ENCODE peak calls at places on chromosomes 11 and 22, in seven cellular contexts. A, E, U, B, D, Y and T are unnamed samples.

GRCh38 chr11:3134218-3134621 is 30.9 kb downstream of the OSBPL5 start:
- DNase-seq in A (no peak), E (no peak), U (no peak), B (no peak), D (no peak), Y (no peak), T (no peak)

GRCh38 chr11:1179641-1180040 is 21.9 kb downstream of the MUC5AC start:
- DNase-seq in A (no peak), E (no peak), U (no peak), B (no peak), D (no peak), Y (no peak), T (no peak)

GRCh38 chr11:134069996-134070845 is 1.3 kb downstream of the JAM3 start:
- DNase-seq in A (no peak), E (peak; percentile 49), U (no peak), B (peak; percentile 49), D (no peak), Y (no peak), T (no peak)

GRCh38 chr11:22415481-22415880 is 77.3 kb downstream of the SLC17A6 start:
- DNase-seq in A (no peak), E (no peak), U (no peak), B (no peak), D (no peak), Y (no peak), T (no peak)

GRCh38 chr11:14414470-14415461 is 55.8 kb upstream of the RRAS2 start:
- DNase-seq in A (peak; percentile 72), E (no peak), U (no peak), B (no peak), D (no peak), Y (no peak), T (no peak)

GRCh38 chr11:14149683-14150082 is 187.2 kb downstream of the SPON1 start:
- DNase-seq in A (no peak), E (no peak), U (no peak), B (no peak), D (no peak), Y (no peak), T (no peak)

GRCh38 chr11:127098684-127099083 is 98.1 kb upstream of the KIRREL3 start:
- DNase-seq in A (no peak), E (no peak), U (no peak), B (peak; percentile 70), D (no peak), Y (no peak), T (no peak)

GRCh38 chr11:45834298-45834756 is 12.9 kb upstream of the CRY2 start:
- DNase-seq in A (no peak), E (no peak), U (no peak), B (no peak), D (no peak), Y (no peak), T (no peak)

GRCh38 chr11:17831228-17831627 is 96.6 kb downstream of the KCNC1 start:
- DNase-seq in A (no peak), E (no peak), U (no peak), B (no peak), D (no peak), Y (no peak), T (no peak)

GRCh38 chr11:35376613-35377012 is 42.7 kb downstream of the SLC1A2 start:
- DNase-seq in A (no peak), E (no peak), U (no peak), B (no peak), D (no peak), Y (no peak), T (peak; percentile 23)

GRCh38 chr11:130074736-130075135 is 5.0 kb downstream of the APLP2 start:
- DNase-seq in A (no peak), E (no peak), U (no peak), B (no peak), D (no peak), Y (no peak), T (no peak)

GRCh38 chr11:6319879-6320410 is 356 bp downstream of the CAVIN3 start:
- DNase-seq in A (no peak), E (peak; percentile 16), U (peak; percentile 86), B (peak; percentile 74), D (no peak), Y (peak; percentile 92), T (peak; percentile 95)

GRCh38 chr22:37454857-37455686 is 27.8 kb upstream of the ELFN2 start:
- DNase-seq in A (no peak), E (no peak), U (no peak), B (peak; percentile 74), D (no peak), Y (peak; percentile 87), T (peak; percentile 80)

GRCh38 chr11:76077575-76078150 is 128.6 kb downstream of the WNT11 start:
- DNase-seq in A (no peak), E (no peak), U (no peak), B (no peak), D (no peak), Y (peak; percentile 23), T (no peak)

GRCh38 chr22:25028841-25029141 is 76.3 kb downstream of the KIAA1671 start:
- DNase-seq in A (no peak), E (no peak), U (no peak), B (no peak), D (no peak), Y (no peak), T (no peak)
- TF ChIP-seq CTCF in A (no peak), E (no peak), U (peak; percentile 3), B (no peak), D (no peak), Y (no peak), T (no peak)

DNA sequence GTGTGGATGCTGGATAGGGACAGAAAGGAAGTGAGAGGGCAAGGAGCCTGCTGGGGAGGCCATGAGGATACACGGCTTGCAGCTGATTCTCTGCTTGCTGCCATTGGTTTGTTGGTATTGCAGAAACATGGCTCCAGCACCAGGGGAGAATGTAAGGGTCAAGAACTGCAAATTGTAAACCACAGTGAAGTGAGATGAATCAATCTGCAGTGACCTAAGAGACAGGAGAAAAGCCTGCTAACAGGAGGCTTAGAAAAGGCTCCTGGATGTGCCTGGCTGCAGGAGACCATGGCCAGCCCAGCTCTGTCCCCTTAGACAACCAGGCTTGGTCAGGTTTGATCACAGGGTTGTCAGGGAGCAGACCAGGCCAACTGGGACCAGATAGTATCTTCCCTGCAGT is 233.7 kb upstream of the CADM1 start:
- DNase-seq in A (no peak), E (no peak), U (no peak), B (no peak), D (no peak), Y (no peak), T (no peak)
- TF ChIP-seq CTCF in A (no peak), E (no peak), U (no peak), B (no peak), D (no peak), Y (no peak), T (no peak)

GRCh38 chr11:72740060-72740424 is 12.2 kb downstream of the ARAP1 start:
- DNase-seq in A (no peak), E (no peak), U (no peak), B (no peak), D (no peak), Y (no peak), T (no peak)

GRCh38 chr11:72742522-72743320 is 9.5 kb downstream of the ARAP1 start:
- DNase-seq in A (no peak), E (no peak), U (no peak), B (no peak), D (no peak), Y (no peak), T (no peak)

GRCh38 chr11:72741849-72742521 is 10.2 kb downstream of the ARAP1 start:
- DNase-seq in A (no peak), E (no peak), U (no peak), B (no peak), D (no peak), Y (no peak), T (no peak)

GRCh38 chr11:72740562-72741428 is 11.4 kb downstream of the ARAP1 start:
- DNase-seq in A (no peak), E (no peak), U (no peak), B (no peak), D (no peak), Y (no peak), T (no peak)

GRCh38 chr11:72741429-72741833 is 10.8 kb downstream of the ARAP1 start:
- DNase-seq in A (no peak), E (no peak), U (no peak), B (no peak), D (no peak), Y (no peak), T (no peak)
- TF ChIP-seq CTCF in A (no peak), E (no peak), U (no peak), B (no peak), D (no peak), Y (peak; percentile 7), T (no peak)

GRCh38 chr22:23240639-23241389 is 60.5 kb downstream of the BCR start:
- DNase-seq in A (peak; percentile 18), E (no peak), U (no peak), B (no peak), D (no peak), Y (no peak), T (no peak)
- TF ChIP-seq CTCF in A (no peak), E (no peak), U (no peak), B (peak; percentile 35), D (no peak), Y (peak; percentile 37), T (peak; percentile 53)

DNA sequence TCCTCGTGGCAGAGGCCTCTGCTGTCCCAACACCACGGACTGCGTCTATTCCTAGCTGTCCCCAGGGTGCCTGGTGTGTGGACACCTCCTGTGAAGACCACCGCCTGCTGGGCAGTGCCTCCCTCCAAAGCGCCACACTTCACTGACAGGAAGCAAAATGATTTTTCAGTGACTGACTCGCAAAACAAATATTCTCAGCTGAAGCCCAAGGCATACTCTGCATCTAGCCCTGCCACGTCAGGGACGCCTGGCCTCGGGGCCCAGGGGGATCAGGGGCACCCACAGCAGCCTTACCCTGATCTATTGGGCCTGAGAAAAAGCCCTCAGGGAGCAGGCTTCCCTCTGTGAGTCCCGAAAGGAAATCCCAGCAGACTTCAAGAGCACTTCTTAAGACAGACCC is 2.2 kb downstream of the BRD1 start:
- DNase-seq in A (no peak), E (no peak), U (no peak), B (no peak), D (peak; percentile 82), Y (peak; percentile 30), T (peak; percentile 18)
- TF ChIP-seq CTCF in A (no peak), E (no peak), U (no peak), B (no peak), D (no peak), Y (no peak), T (no peak)